ENCODE peak calls at places on chromosomes 11 and 22, in five cellular contexts. K is cardiac fibroblast, F is fibroblast of mammary gland, A is pancreas, N is BJ. P is an unnamed sample.
A peak's percentile ranks its signal among the peaks of the same experiment; 100 is the strongest.

GRCh38 chr11:114057147-114057546 is 2.4 kb upstream of the ZBTB16 start:
- DNase-seq in F (no peak), N (no peak), K (no peak), A (no peak), P (no peak)

GRCh38 chr11:59658036-59658435 is 10.8 kb downstream of the PATL1 start:
- DNase-seq in N (no peak), A (no peak), K (no peak), F (no peak), P (no peak)

GRCh38 chr22:42773161-42773560 is 52.5 kb upstream of the A4GALT start:
- DNase-seq in K (no peak), N (no peak), F (no peak), A (no peak), P (no peak)

GRCh38 chr11:122791411-122791810 is 46.9 kb upstream of the CRTAM start:
- DNase-seq in K (no peak), A (no peak), F (peak; percentile 77), N (no peak), P (no peak)

GRCh38 chr11:78535027-78535426 is 39.6 kb downstream of the NARS2 start:
- DNase-seq in A (no peak), N (no peak), F (no peak), K (no peak), P (no peak)

GRCh38 chr11:12110714-12111481 is 508 bp downstream of the MICAL2 start:
- DNase-seq in K (peak; percentile 44), A (peak; percentile 76), N (no peak), F (no peak), P (no peak)

GRCh38 chr11:126167476-126167875 is 44.0 kb downstream of the RPUSD4 start:
- DNase-seq in A (no peak), N (no peak), K (peak; percentile 25), F (peak; percentile 33), P (no peak)

GRCh38 chr11:122259149-122259821 is 143.3 kb upstream of the BLID start:
- DNase-seq in N (no peak), K (no peak), A (no peak), F (no peak), P (no peak)

GRCh38 chr11:13114566-13115465 is 105.7 kb downstream of the RASSF10 start:
- DNase-seq in F (no peak), A (no peak), K (no peak), N (no peak), P (no peak)

GRCh38 chr22:20740222-20740951 is 33.5 kb upstream of the SERPIND1 start:
- DNase-seq in K (no peak), A (no peak), N (no peak), F (peak; percentile 7), P (no peak)

GRCh38 chr22:49621601-49622210 is 206.0 kb downstream of the BRD1 start:
- DNase-seq in K (no peak), N (no peak), F (no peak), A (peak; percentile 35), P (no peak)

GRCh38 chr11:90698238-90698637 is 475.4 kb upstream of the CHORDC1 start:
- DNase-seq in A (no peak), F (no peak), K (no peak), N (no peak), P (no peak)

GRCh38 chr11:46294365-46295309 is 17.2 kb downstream of the CREB3L1 start:
- DNase-seq in K (peak; percentile 81), N (peak; percentile 92), A (no peak), F (peak; percentile 91), P (peak; percentile 81)

GRCh38 chr11:124442847-124443246 is 2.6 kb downstream of the OR8B8 start:
- DNase-seq in A (no peak), F (no peak), N (no peak), K (no peak), P (no peak)

GRCh38 chr11:47508595-47509555 is 44.1 kb downstream of the CELF1 start:
- DNase-seq in K (no peak), A (no peak), N (no peak), F (no peak), P (no peak)

GRCh38 chr11:45654741-45655283 is 10.6 kb downstream of the CHST1 start:
- DNase-seq in F (no peak), A (no peak), N (no peak), K (no peak), P (no peak)

GRCh38 chr11:67435727-67436458 is 1.6 kb downstream of the PTPRCAP start:
- DNase-seq in A (peak; percentile 79), K (no peak), F (no peak), N (no peak), P (no peak)
- H3K4me3 ChIP-seq in A (no peak overlapping the region), K (no peak overlapping the region), F (no peak overlapping the region), N (no peak overlapping the region), P (no peak overlapping the region)

GRCh38 chr11:8265681-8266241 is 2.1 kb upstream of the LMO1 start:
- DNase-seq in A (no peak), F (no peak), N (no peak), K (no peak), P (no peak)

GRCh38 chr11:8262552-8263108 is 1.0 kb downstream of the LMO1 start:
- DNase-seq in A (no peak), F (peak; percentile 31), N (no peak), K (peak; percentile 47), P (no peak)

GRCh38 chr11:8261921-8262551 is 1.6 kb downstream of the LMO1 start:
- DNase-seq in K (no peak), A (no peak), F (no peak), N (no peak), P (no peak)

GRCh38 chr11:8263109-8263768 is 439 bp downstream of the LMO1 start:
- DNase-seq in K (no peak), F (no peak), N (no peak), A (no peak), P (no peak)

GRCh38 chr11:8263769-8264410 is at the start of gene LMO1:
- DNase-seq in F (peak; percentile 68), K (peak; percentile 76), A (no peak), N (no peak), P (no peak)
- TF ChIP-seq CTCF in F (peak; percentile 92), K (peak; percentile 93), A (peak; percentile 85), N (peak; percentile 93), P (peak; percentile 95)

GRCh38 chr11:1402776-1403620 is 13.3 kb downstream of the BRSK2 start:
- DNase-seq in F (peak; percentile 42), A (peak; percentile 72), K (no peak), N (no peak), P (no peak)

GRCh38 chr11:1403721-1404460 is 14.2 kb downstream of the BRSK2 start:
- DNase-seq in K (no peak), A (peak; percentile 72), F (no peak), N (no peak), P (no peak)

GRCh38 chr11:1406571-1407485 is 17.1 kb downstream of the BRSK2 start:
- DNase-seq in N (no peak), A (peak; percentile 73), F (no peak), K (no peak), P (no peak)

GRCh38 chr11:1405186-1406020 is 15.7 kb downstream of the BRSK2 start:
- DNase-seq in N (no peak), F (no peak), K (no peak), A (peak; percentile 62), P (no peak)

GRCh38 chr11:1404461-1405185 is 14.9 kb downstream of the BRSK2 start:
- DNase-seq in N (no peak), F (no peak), K (no peak), A (peak; percentile 68), P (no peak)
- H3K4me3 ChIP-seq in N (no peak overlapping the region), F (no peak overlapping the region), K (no peak overlapping the region), A (no peak overlapping the region), P (no peak overlapping the region)

GRCh38 chr22:39216143-39216490 is 28.7 kb downstream of the PDGFB start:
- DNase-seq in K (no peak), F (no peak), N (no peak), A (no peak), P (no peak)
- TF ChIP-seq CTCF in K (no peak), F (no peak), N (no peak), A (no peak), P (no peak)

DNA sequence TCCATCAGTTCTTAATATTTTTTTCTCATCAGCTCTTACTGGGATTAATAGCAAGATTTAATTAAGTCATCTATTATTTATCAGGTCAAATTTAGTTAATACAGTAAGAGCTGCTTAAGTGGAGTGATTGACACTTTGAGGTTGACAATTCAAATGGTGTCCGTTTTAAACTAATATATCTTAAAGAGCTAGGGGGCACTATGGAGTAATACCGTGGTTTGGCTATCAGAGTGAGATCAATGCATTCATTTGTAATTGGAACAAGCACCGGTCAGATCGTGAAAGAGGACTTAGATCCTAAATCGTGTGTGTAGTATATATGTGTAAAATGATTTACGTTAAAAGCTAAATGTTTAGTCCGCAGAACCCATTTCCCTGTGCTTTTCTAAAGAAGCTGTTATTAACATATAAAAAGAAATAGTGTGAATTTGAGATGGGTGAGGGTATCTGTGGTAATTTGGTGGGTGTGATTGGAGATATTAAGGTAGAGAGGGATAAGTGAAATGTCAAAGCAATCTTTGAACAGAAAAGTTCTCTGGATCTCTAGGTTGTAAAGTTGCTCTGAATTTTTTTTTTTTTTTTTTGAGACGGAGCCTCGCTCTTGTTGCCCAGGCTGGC is 2.3 kb downstream of the SIK2 start:
- DNase-seq in F (peak; percentile 69), K (peak; percentile 63), A (no peak), N (no peak), P (no peak)
- H3K4me3 ChIP-seq in F (peak overlapping the region; percentile 82), K (peak overlapping the region; percentile 93), A (no peak overlapping the region), N (peak overlapping the region; percentile 99), P (peak overlapping the region; percentile 88)

GRCh38 chr11:91730620-91731019 is 494.0 kb upstream of the FAT3 start:
- DNase-seq in N (no peak), K (no peak), A (no peak), F (no peak), P (no peak)
- TF ChIP-seq CTCF in N (no peak), K (no peak), A (no peak), F (no peak), P (no peak)

GRCh38 chr11:70568504-70569172 is 170.3 kb downstream of the CTTN start:
- DNase-seq in K (peak; percentile 73), A (no peak), F (peak; percentile 48), N (no peak), P (no peak)

GRCh38 chr11:70569996-70570692 is 171.8 kb downstream of the CTTN start:
- DNase-seq in K (no peak), F (no peak), N (no peak), A (peak; percentile 49), P (no peak)

GRCh38 chr11:70569173-70569890 is 171.0 kb downstream of the CTTN start:
- DNase-seq in F (no peak), N (no peak), K (no peak), A (no peak), P (no peak)

GRCh38 chr11:70572974-70573260 is 174.6 kb downstream of the CTTN start:
- DNase-seq in A (no peak), K (no peak), N (no peak), F (no peak), P (no peak)

DNA sequence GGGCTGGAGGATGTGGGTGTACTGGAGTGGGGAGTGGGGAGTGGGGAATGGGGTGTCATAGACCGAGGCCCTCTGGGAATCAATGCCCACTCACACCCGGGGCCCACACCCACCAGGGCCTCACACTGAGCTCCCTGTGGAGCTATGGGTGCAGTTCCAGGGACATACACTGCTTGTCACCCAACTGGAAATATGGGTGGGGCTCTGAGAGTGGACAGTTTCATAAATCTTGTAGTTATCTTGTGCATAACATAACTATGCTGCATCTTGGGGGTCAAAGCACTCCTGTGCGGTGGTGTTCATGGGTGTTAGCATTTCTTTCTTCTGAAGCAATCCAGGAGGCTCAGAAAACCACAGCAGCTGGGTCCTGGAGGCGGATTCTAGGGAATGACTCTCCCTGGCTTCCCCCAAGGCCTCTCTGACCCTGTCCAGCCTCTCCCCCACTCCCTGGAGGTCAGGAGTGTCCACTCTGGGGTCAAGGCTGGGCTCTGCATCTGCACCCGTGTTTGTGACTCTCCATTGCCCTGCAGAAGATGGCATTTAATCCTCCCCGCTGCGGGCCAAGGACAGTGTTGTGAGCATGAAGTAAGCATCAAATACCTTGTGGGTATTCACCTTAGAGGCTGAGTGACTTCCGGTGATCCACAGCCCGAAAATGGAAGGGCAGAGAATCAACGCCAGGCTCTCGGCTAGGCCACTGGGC is 172.5 kb downstream of the CTTN start:
- DNase-seq in F (no peak), A (no peak), K (no peak), N (no peak), P (no peak)
- H3K4me3 ChIP-seq in F (no peak overlapping the region), A (no peak overlapping the region), K (no peak overlapping the region), N (no peak overlapping the region), P (no peak overlapping the region)